ENCODE peak calls at places on chromosome 1, in eight cellular contexts. L is posterior cingulate gyrus, K is Calu3, A is A549, F is HuH-7.5, S is hypothalamus, C is renal cortical epithelial cell, Z is NCI-H774. N is an unnamed sample.

GRCh38 chr1:2344121-2344681 is 47.2 kb downstream of the MORN1 start:
- DNase-seq in Z (no peak), F (no peak), A (no peak), K (no peak), C (no peak), S (no peak), L (no peak), N (no peak)

GRCh38 chr1:163195728-163196448 is 6.8 kb downstream of the RGS5 start:
- DNase-seq in K (peak), A (no peak), F (no peak), S (no peak), C (no peak), L (no peak), Z (no peak), N (no peak)

GRCh38 chr1:234674218-234674815 is 64.3 kb upstream of the IRF2BP2 start:
- DNase-seq in A (no peak), C (no peak), S (no peak), Z (no peak), K (no peak), F (no peak), L (no peak), N (no peak)

GRCh38 chr1:206974154-206974553 is 3.9 kb upstream of the FCAMR start:
- DNase-seq in Z (no peak), C (no peak), K (no peak), L (no peak), S (no peak), A (no peak), F (no peak), N (no peak)

GRCh38 chr1:109373051-109373593 is 24.6 kb downstream of the SORT1 start:
- DNase-seq in K (no peak), S (no peak), F (no peak), L (no peak), A (no peak), C (no peak), Z (no peak), N (no peak)

GRCh38 chr1:229871078-229871676 is 195.9 kb upstream of the GALNT2 start:
- DNase-seq in Z (no peak), S (no peak), F (no peak), C (no peak), A (no peak), K (no peak), L (no peak), N (no peak)

GRCh38 chr1:35564037-35564883 is 6.7 kb downstream of the NCDN start:
- DNase-seq in A (peak), K (peak), L (no peak), Z (peak), F (peak), C (peak), S (no peak), N (peak)

GRCh38 chr1:30271401-30272287 is 451.7 kb downstream of the MATN1 start:
- DNase-seq in S (no peak), L (no peak), K (no peak), F (no peak), C (no peak), Z (no peak), A (no peak), N (no peak)

GRCh38 chr1:206882555-206882954 is 14.7 kb upstream of the IL24 start:
- DNase-seq in C (no peak), K (no peak), F (no peak), A (no peak), L (no peak), S (no peak), Z (no peak), N (no peak)

GRCh38 chr1:64396817-64397216 is 73.1 kb upstream of the CACHD1 start:
- DNase-seq in C (peak), F (peak), A (peak), K (no peak), Z (no peak), L (no peak), S (no peak), N (no peak)

GRCh38 chr1:241749924-241750695 is 97.9 kb upstream of the EXO1 start:
- DNase-seq in Z (no peak), L (no peak), C (peak), F (no peak), S (no peak), A (no peak), K (peak), N (no peak)